ENCODE peak calls at places on chromosomes 6 and 20, in seven cellular contexts. V is GM23248; H is putamen; O is HT-29; C is AG08396; N is activated CD8-positive, alpha-beta memory T cell treated with anti-CD3 and anti-CD28 coated beads, Interleukin-2, amount 10 ng/mL, durations not matched to agents 7 days and 5 days; E is breast epithelium. G is an unnamed sample.

GRCh38 chr6:5981274-5982026 is 25.3 kb downstream of the NRN1 start:
- DNase-seq in E (no peak), V (peak), H (no peak), C (no peak), O (no peak), N (no peak), G (no peak)

GRCh38 chr20:37504404-37505096 is 16.5 kb upstream of the NNAT start:
- DNase-seq in V (peak), H (no peak), C (no peak), E (no peak), N (no peak), O (no peak), G (no peak)

GRCh38 chr6:77292564-77293546 is 170.4 kb downstream of the HTR1B start:
- DNase-seq in E (no peak), H (no peak), N (no peak), C (peak), V (peak), O (no peak), G (peak)

GRCh38 chr20:33443006-33443511 is 504 bp downstream of the SNTA1 start:
- DNase-seq in O (no peak), N (peak), V (peak), C (no peak), E (no peak), H (no peak), G (no peak)

GRCh38 chr6:121951918-121952379 is 447.5 kb upstream of the HSF2 start:
- DNase-seq in O (no peak), C (peak), V (peak), N (no peak), E (no peak), H (no peak), G (peak)

GRCh38 chr6:4692664-4693063 is 83.5 kb upstream of the CDYL start:
- DNase-seq in O (no peak), V (no peak), C (no peak), E (no peak), H (no peak), N (no peak), G (no peak)

GRCh38 chr6:6717008-6717763 is 128.7 kb downstream of the LY86 start:
- DNase-seq in N (no peak), V (no peak), H (no peak), E (no peak), O (no peak), C (no peak), G (no peak)

GRCh38 chr6:106466211-106466610 is 105.7 kb downstream of the CRYBG1 start:
- DNase-seq in C (no peak), O (no peak), H (no peak), E (no peak), V (no peak), N (no peak), G (no peak)

GRCh38 chr6:166540631-166541331 is 45.7 kb downstream of the RAMACL start:
- DNase-seq in E (no peak), V (peak), C (no peak), O (no peak), H (peak), N (peak), G (no peak)

GRCh38 chr20:1415667-1416468 is 23.0 kb upstream of the FKBP1A start:
- DNase-seq in H (no peak), C (peak), N (peak), V (peak), E (no peak), O (peak), G (peak)

GRCh38 chr20:37298190-37298939 is 8.9 kb downstream of the MANBAL start:
- DNase-seq in V (peak), O (no peak), H (no peak), N (no peak), E (no peak), C (no peak), G (no peak)

GRCh38 chr6:111423960-111424846 is 58.8 kb downstream of the REV3L start:
- DNase-seq in N (no peak), H (peak), V (peak), O (peak), C (no peak), E (no peak), G (peak)

GRCh38 chr20:38970302-38970701 is 8.2 kb downstream of the DHX35 start:
- DNase-seq in O (no peak), H (no peak), C (peak), N (no peak), E (no peak), V (peak), G (no peak)

GRCh38 chr6:18263561-18264337 is 581 bp downstream of the DEK start:
- DNase-seq in H (peak), C (peak), E (no peak), O (peak), V (peak), N (peak), G (peak)

GRCh38 chr6:15479761-15480160 is 183.1 kb downstream of the DTNBP1 start:
- DNase-seq in V (peak), C (no peak), N (no peak), E (no peak), O (no peak), H (no peak), G (peak)

GRCh38 chr20:43190332-43190953 is 737 bp upstream of the PTPRT start:
- DNase-seq in H (no peak), N (no peak), C (no peak), E (no peak), O (no peak), V (no peak), G (no peak)

GRCh38 chr20:5657190-5657872 is 92.9 kb upstream of the SHLD1 start:
- DNase-seq in N (no peak), H (peak), O (peak), E (no peak), V (peak), C (peak), G (no peak)

GRCh38 chr6:13536796-13537526 is 37.4 kb upstream of the SIRT5 start:
- DNase-seq in C (peak), O (no peak), V (peak), E (no peak), H (no peak), N (no peak), G (no peak)

GRCh38 chr6:32118782-32119628 is 9.0 kb downstream of the ATF6B start:
- DNase-seq in H (peak), O (peak), E (peak), N (peak), V (peak), C (peak), G (peak)

GRCh38 chr6:40918035-40918651 is 120.9 kb downstream of the UNC5CL start:
- DNase-seq in C (no peak), V (no peak), E (no peak), O (no peak), N (no peak), H (no peak), G (no peak)

GRCh38 chr20:10856237-10856636 is 182.4 kb upstream of the JAG1 start:
- DNase-seq in H (no peak), E (no peak), C (no peak), N (no peak), O (peak), V (no peak), G (no peak)

GRCh38 chr6:136783495-136784270 is 8.6 kb downstream of the MAP3K5 start:
- DNase-seq in N (no peak), H (no peak), O (no peak), C (no peak), V (no peak), E (no peak), G (no peak)